ENCODE peak calls at places on chromosomes 6 and 20, in eight cellular contexts. Y is AG09309, P is mesendoderm, I is tibial nerve, M is ureter, W is fibroblast of the conjunctiva, U is neural crest cell, R is SW 1271. O is an unnamed sample.

GRCh38 chr6:31007694-31008093 is 2.6 kb upstream of the MUC22 start:
- DNase-seq in Y (peak), P (no peak), I (no peak), M (no peak), W (peak), U (no peak), R (no peak), O (no peak)

GRCh38 chr20:54028276-54029011 is 42.0 kb downstream of the BCAS1 start:
- DNase-seq in Y (no peak), P (no peak), I (no peak), M (no peak), W (no peak), U (no peak), R (no peak), O (no peak)

GRCh38 chr6:153942361-153942760 is 96.7 kb upstream of the OPRM1 start:
- DNase-seq in Y (no peak), P (no peak), I (no peak), M (no peak), W (no peak), U (no peak), R (no peak), O (no peak)

GRCh38 chr6:77844822-77845221 is 192.0 kb downstream of the MEI4 start:
- DNase-seq in Y (no peak), P (no peak), I (no peak), M (no peak), W (no peak), U (no peak), R (no peak), O (no peak)

GRCh38 chr20:41900292-41900691 is 282.1 kb upstream of the CHD6 start:
- DNase-seq in Y (no peak), P (no peak), I (no peak), M (no peak), W (no peak), U (no peak), R (no peak), O (no peak)

GRCh38 chr20:56628015-56628872 is 862 bp upstream of the TFAP2C start:
- DNase-seq in Y (no peak), P (peak), I (no peak), M (no peak), W (no peak), U (peak), R (no peak), O (no peak)

GRCh38 chr20:57711826-57712225 is 2.0 kb upstream of the PMEPA1 start:
- DNase-seq in Y (no peak), P (peak), I (no peak), M (no peak), W (no peak), U (no peak), R (no peak), O (no peak)

GRCh38 chr6:169233832-169234231 is 19.8 kb downstream of the THBS2 start:
- DNase-seq in Y (no peak), P (no peak), I (no peak), M (no peak), W (no peak), U (no peak), R (no peak), O (no peak)

GRCh38 chr6:45491048-45491447 is 113.3 kb upstream of the SUPT3H start:
- DNase-seq in Y (no peak), P (no peak), I (no peak), M (no peak), W (no peak), U (no peak), R (no peak), O (no peak)

GRCh38 chr20:53959849-53960585 is 110.4 kb downstream of the BCAS1 start:
- DNase-seq in Y (no peak), P (no peak), I (no peak), M (no peak), W (peak), U (no peak), R (no peak), O (no peak)

GRCh38 chr6:53962631-53963030 is 148.6 kb upstream of the MLIP start:
- DNase-seq in Y (no peak), P (no peak), I (no peak), M (no peak), W (no peak), U (no peak), R (no peak), O (no peak)

GRCh38 chr20:19620471-19620870 is 137.6 kb upstream of the RIN2 start:
- DNase-seq in Y (no peak), P (peak), I (no peak), M (no peak), W (no peak), U (no peak), R (no peak), O (no peak)